ENCODE peak calls at places on chromosome 1, in ten cellular contexts. Y, O, R, S, Z, T, M, W, B and F are unnamed samples.

GRCh38 chr1:159442428-159442827 is 2.9 kb downstream of the OR10J1 start:
- DNase-seq in T (no peak), R (no peak), W (no peak), O (no peak), Z (no peak), B (no peak), M (no peak), Y (no peak), S (no peak), F (no peak)

GRCh38 chr1:173852105-173852504 is 15.7 kb downstream of the GAS5 start:
- DNase-seq in Z (no peak), B (no peak), R (no peak), W (no peak), Y (peak; percentile 76), M (no peak), O (no peak), S (no peak), T (no peak), F (no peak)

GRCh38 chr1:226977973-226978344 is 37.9 kb downstream of the COQ8A start:
- DNase-seq in Z (no peak), Y (no peak), O (no peak), T (no peak), M (no peak), B (no peak), R (no peak), S (no peak), W (peak; percentile 27), F (no peak)

GRCh38 chr1:9238134-9238533 is 3.6 kb downstream of the H6PD start:
- DNase-seq in W (peak; percentile 47), B (no peak), O (no peak), S (no peak), T (no peak), M (no peak), R (peak; percentile 42), Y (no peak), Z (no peak), F (no peak)

GRCh38 chr1:220956861-220957605 is 77.8 kb downstream of the HLX start:
- DNase-seq in S (no peak), M (no peak), B (no peak), Z (no peak), Y (peak; percentile 98), W (no peak), R (no peak), O (no peak), T (no peak), F (no peak)

GRCh38 chr1:173287785-173288184 is 80.7 kb upstream of the TNFSF4 start:
- DNase-seq in Z (no peak), S (no peak), R (no peak), O (no peak), B (no peak), Y (no peak), T (no peak), W (no peak), M (no peak), F (no peak)

GRCh38 chr1:229355661-229356060 is 12.8 kb upstream of the CCSAP start:
- DNase-seq in Y (no peak), M (no peak), Z (no peak), W (no peak), T (no peak), S (no peak), B (no peak), O (no peak), R (no peak), F (no peak)

GRCh38 chr1:174036204-174036603 is 14.0 kb upstream of the RC3H1 start:
- DNase-seq in S (no peak), W (no peak), T (no peak), O (no peak), Z (no peak), B (no peak), M (no peak), R (no peak), Y (no peak), F (no peak)

GRCh38 chr1:29824478-29825273 is 588.4 kb downstream of the PTPRU start:
- DNase-seq in T (no peak), O (no peak), W (no peak), R (no peak), S (no peak), Y (no peak), B (no peak), Z (no peak), M (no peak), F (no peak)

DNA sequence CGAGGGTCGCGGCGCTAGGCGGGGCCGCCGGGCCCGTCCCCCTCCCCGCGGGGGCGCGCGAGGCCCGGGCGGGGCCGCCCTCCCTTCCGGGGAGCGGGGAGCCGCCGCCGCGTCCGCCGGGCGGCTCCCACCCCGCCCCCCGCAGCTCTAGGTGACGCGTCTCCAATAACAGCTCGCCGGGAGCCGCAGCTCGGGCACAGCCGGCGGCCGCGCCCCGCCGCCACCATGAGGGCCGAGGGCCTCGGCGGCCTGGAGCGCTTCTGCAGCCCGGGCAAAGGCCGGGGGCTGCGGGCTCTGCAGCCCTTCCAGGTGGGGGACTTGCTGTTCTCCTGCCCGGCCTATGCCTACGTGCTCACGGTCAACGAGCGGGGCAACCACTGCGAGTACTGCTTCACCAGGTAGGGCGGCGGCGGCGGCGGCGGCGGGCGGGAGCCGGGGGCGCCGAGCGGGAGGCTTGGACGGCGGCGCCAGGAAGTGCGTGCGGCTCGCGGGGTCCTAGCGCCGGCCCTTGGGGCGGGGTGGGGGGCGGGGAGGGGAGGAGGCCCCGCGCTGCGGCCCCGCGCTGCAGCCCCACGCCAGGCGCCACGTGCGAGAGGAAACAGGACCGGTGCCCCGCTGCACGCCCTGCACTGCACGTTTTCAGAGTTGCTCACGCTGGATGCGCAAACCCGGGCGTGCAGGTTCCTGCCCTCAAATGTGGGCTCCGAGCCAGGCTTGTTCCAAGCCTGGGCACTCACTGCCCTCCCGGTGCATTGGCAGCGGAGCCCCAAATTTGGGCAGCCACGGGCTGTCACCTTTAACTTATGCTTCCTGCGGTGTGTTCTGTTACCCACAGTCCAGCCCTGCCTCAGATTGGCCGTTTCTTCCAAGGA is at the start of gene SMYD2:
- DNase-seq in O (peak; percentile 56), R (peak; percentile 83), T (peak; percentile 95), Y (peak; percentile 35), W (peak; percentile 79), M (peak; percentile 53), B (peak; percentile 80), Z (peak; percentile 36), S (peak; percentile 83), F (peak; percentile 65)
- TF ChIP-seq POLR2A in O (peak; percentile 78), R (peak; percentile 77), T (peak; percentile 82), Y (no peak), W (no peak), M (peak; percentile 36), B (no peak), Z (no peak), S (peak; percentile 93), F (peak; percentile 20)

DNA sequence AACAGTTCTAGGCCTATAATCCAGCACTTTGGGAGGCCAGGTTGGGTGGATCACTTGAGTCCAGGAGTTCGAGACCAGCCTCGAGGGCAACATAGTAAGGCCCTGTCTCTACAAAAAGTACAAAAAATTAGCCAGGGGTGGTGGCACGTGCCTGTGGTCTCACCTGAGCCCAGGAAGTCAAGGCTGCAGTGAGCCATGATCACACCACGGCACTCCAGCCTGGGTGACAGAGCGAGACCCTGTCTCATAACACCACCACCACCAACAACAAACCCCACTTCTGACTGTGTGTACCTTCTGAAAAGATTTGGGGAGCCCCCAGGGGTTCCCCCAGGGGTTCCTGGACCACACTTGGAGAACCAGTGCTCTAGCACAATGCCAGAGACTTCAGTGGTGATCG is 30.0 kb downstream of the NUAK2 start:
- DNase-seq in T (no peak), O (no peak), S (no peak), M (no peak), Z (no peak), W (no peak), Y (no peak), B (no peak), R (no peak), F (no peak)
- TF ChIP-seq POLR2A in T (no peak), O (no peak), S (no peak), M (no peak), Z (no peak), W (no peak), Y (no peak), B (no peak), R (no peak), F (no peak)

GRCh38 chr1:167936068-167936929 is at the start of gene DCAF6:
- DNase-seq in Z (peak; percentile 98), O (peak; percentile 99), Y (peak; percentile 99), S (peak; percentile 98), R (peak; percentile 97), M (peak; percentile 97), T (peak; percentile 98), W (peak; percentile 97), B (peak; percentile 97), F (peak; percentile 86)

GRCh38 chr1:167935252-167936067 is 1.0 kb upstream of the DCAF6 start:
- DNase-seq in O (peak; percentile 57), Z (no peak), R (peak; percentile 49), B (peak; percentile 43), W (no peak), Y (peak; percentile 36), S (peak; percentile 25), T (no peak), M (peak; percentile 41), F (no peak)

GRCh38 chr1:167938083-167938482 is 1.2 kb upstream of the MPC2 start:
- DNase-seq in W (no peak), S (no peak), T (no peak), R (no peak), O (peak; percentile 21), B (no peak), M (no peak), Z (no peak), Y (no peak), F (no peak)

GRCh38 chr1:167937709-167938010 is 788 bp upstream of the MPC2 start:
- DNase-seq in T (no peak), O (no peak), R (no peak), Z (no peak), M (no peak), W (no peak), Y (no peak), B (no peak), S (no peak), F (no peak)

DNA sequence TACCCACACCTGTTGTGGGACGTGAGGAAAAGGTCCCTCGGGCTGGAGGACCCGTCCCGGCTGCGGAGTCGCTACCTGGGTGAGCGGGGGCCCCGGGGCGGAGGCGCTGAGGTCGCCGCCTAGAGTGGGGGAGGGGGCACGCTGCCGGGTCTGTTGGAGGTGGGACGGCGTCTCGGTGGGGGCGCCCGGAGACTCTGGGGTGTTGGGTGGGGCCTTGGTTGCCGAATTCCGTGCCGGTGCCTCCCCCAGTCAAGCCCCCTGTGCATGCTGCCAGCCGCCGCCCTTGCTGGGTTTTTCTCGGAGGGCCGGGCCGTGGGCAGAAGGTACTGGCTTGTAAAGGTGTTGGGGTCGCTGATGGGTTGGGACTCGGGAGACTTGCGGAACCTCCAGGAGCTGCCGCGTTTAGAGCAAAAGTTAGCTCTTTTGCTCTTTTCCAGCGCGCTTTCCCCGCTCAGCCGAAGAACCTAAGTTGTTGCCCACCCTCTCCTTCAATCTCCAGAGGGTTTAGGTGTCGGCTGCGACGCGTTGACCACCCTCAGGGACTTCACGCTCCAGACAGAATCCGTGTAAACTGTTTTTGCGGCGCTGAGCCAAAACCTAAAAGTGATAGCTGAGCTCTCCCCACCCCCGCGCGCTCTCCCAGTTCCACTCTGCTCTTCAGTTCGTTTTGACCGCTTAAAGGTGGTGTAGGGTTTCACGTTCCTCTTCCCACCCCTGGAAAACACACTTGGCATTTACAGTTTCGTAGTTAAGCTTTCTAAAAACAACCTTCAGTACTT is at the start of gene MPC2:
- DNase-seq in Z (peak; percentile 31), S (peak; percentile 81), R (peak; percentile 83), B (peak; percentile 91), O (peak; percentile 71), W (peak; percentile 86), M (peak; percentile 81), Y (peak; percentile 75), T (peak; percentile 66), F (peak; percentile 41)
- TF ChIP-seq POLR2A in Z (no peak), S (peak; percentile 35), R (peak; percentile 44), B (no peak), O (no peak), W (peak; percentile 39), M (no peak), Y (no peak), T (peak; percentile 84), F (peak; percentile 63)

GRCh38 chr1:156076609-156077429 is 5.4 kb downstream of the MEX3A start:
- DNase-seq in W (peak; percentile 67), S (peak; percentile 64), B (peak; percentile 54), O (no peak), R (peak; percentile 55), M (no peak), Z (no peak), Y (no peak), T (no peak), F (peak; percentile 60)
- TF ChIP-seq POLR2A in W (no peak), S (peak; percentile 44), B (no peak), O (no peak), R (peak; percentile 49), M (no peak), Z (no peak), Y (no peak), T (no peak), F (no peak)